ENCODE peak calls at places on chromosomes 6 and 20, in seven cellular contexts. H is IMR-90; V is adipocyte; B is effector memory CD4-positive, alpha-beta T cell; U is lower lobe of right lung; G is heart left ventricle; F is heart right ventricle. O is an unnamed sample.

GRCh38 chr6:52612336-52613096 is 35.7 kb upstream of the TRAM2 start:
- DNase-seq in H (peak; percentile 50), V (no peak), F (no peak), G (no peak), B (no peak), U (no peak), O (no peak)

GRCh38 chr6:154386848-154387717 is 30.5 kb upstream of the IPCEF1 start:
- DNase-seq in F (no peak), H (peak; percentile 97), G (no peak), B (no peak), V (peak; percentile 89), U (no peak), O (no peak)

GRCh38 chr6:32148289-32148688 is 3.5 kb downstream of the PRRT1 start:
- DNase-seq in H (no peak), U (no peak), B (no peak), V (no peak), F (no peak), G (no peak), O (no peak)

GRCh38 chr6:14880052-14880451 is 365.8 kb upstream of the JARID2 start:
- DNase-seq in H (no peak), U (no peak), B (no peak), F (no peak), V (no peak), G (no peak), O (no peak)

GRCh38 chr6:107968081-107968480 is 10.1 kb upstream of the SEC63 start:
- DNase-seq in F (no peak), V (no peak), U (no peak), H (no peak), G (no peak), B (no peak), O (no peak)

GRCh38 chr6:111712398-111712797 is 106.7 kb upstream of the TRAF3IP2 start:
- DNase-seq in U (no peak), F (peak; percentile 17), G (peak; percentile 50), V (peak; percentile 67), H (peak; percentile 95), B (peak; percentile 27), O (no peak)

GRCh38 chr20:21520702-21521595 is 7.1 kb upstream of the NKX2-2 start:
- DNase-seq in F (no peak), H (no peak), G (no peak), B (no peak), V (no peak), U (peak; percentile 30), O (no peak)

GRCh38 chr20:31869942-31870702 is at the start of the genes DUSP15 and TTLL9:
- DNase-seq in U (peak; percentile 61), F (peak; percentile 49), G (peak; percentile 43), V (peak; percentile 39), H (no peak), B (no peak), O (no peak)

GRCh38 chr6:98670045-98670746 is 164.2 kb upstream of the POU3F2 start:
- DNase-seq in H (no peak), U (no peak), V (no peak), F (no peak), G (no peak), B (no peak), O (no peak)

GRCh38 chr6:131948692-131949614 is 2.2 kb downstream of the CCN2 start:
- DNase-seq in H (peak; percentile 92), G (no peak), V (peak; percentile 73), F (no peak), B (no peak), U (no peak), O (no peak)

GRCh38 chr6:73134588-73134987 is 90.7 kb downstream of the KHDC1L start:
- DNase-seq in B (no peak), G (no peak), F (no peak), V (peak; percentile 20), H (peak; percentile 34), U (no peak), O (peak; percentile 7)

GRCh38 chr6:45650527-45651135 is 272.9 kb upstream of the SUPT3H start:
- DNase-seq in G (no peak), U (no peak), B (no peak), V (peak; percentile 51), H (peak; percentile 94), F (no peak), O (no peak)

GRCh38 chr6:81753709-81754678 is 1.5 kb upstream of the TENT5A start:
- DNase-seq in G (peak; percentile 89), V (peak; percentile 83), H (peak; percentile 59), U (peak; percentile 93), B (peak; percentile 60), F (peak; percentile 87), O (peak; percentile 48)

GRCh38 chr20:3655032-3655405 is 8.2 kb downstream of the GFRA4 start:
- DNase-seq in F (no peak), U (no peak), V (no peak), H (no peak), G (no peak), B (no peak), O (no peak)

GRCh38 chr20:46341374-46342044 is 33.2 kb upstream of the CDH22 start:
- DNase-seq in F (no peak), G (no peak), U (no peak), H (no peak), V (no peak), B (no peak), O (no peak)

GRCh38 chr6:124674042-124674441 is 288.2 kb upstream of the RNF217 start:
- DNase-seq in B (no peak), F (no peak), H (no peak), V (no peak), U (no peak), G (no peak), O (no peak)

GRCh38 chr6:124677874-124678273 is 284.4 kb upstream of the RNF217 start:
- DNase-seq in H (no peak), B (no peak), V (no peak), G (no peak), U (no peak), F (no peak), O (no peak)

GRCh38 chr6:124670801-124671200 is 291.4 kb upstream of the RNF217 start:
- DNase-seq in G (no peak), B (no peak), F (no peak), V (no peak), U (no peak), H (no peak), O (no peak)

GRCh38 chr6:124679392-124679791 is 282.8 kb upstream of the RNF217 start:
- DNase-seq in V (no peak), U (no peak), H (peak; percentile 1), G (no peak), B (no peak), F (no peak), O (no peak)

DNA sequence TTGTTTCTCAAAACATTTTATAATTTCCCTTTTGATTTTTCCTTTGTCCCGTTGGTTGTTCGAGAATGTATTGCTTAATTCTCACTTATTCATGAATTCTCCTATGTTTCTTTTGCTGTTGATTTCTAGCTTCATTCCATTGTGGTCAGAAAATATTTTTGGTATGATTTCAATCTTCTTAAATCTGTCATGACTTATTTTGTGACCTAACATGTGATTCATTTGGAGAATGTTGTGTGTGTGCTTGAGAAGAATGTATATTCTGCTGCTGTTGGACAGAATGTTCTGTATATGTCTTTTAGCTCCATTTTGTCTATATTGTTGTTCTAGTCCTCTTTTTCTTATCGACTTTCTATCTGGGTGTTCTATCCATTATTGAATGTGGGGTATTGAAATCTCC is 286.2 kb upstream of the RNF217 start:
- DNase-seq in V (peak; percentile 46), H (peak; percentile 42), G (no peak), U (no peak), F (no peak), B (no peak), O (no peak)
- H3K9me3 ChIP-seq in V (peaks cover 37% of the 10 kb centered on the region), H (peaks cover 10% of the 10 kb centered on the region), G (no peaks in the 10 kb centered on the region), U (peaks cover 17% of the 10 kb centered on the region), F (no peaks in the 10 kb centered on the region), B (no peaks in the 10 kb centered on the region), O (no peaks in the 10 kb centered on the region)

GRCh38 chr20:7025635-7026034 is 258.1 kb downstream of the BMP2 start:
- DNase-seq in F (no peak), B (no peak), G (no peak), H (no peak), V (no peak), U (no peak), O (no peak)

GRCh38 chr20:7029005-7029404 is 261.5 kb downstream of the BMP2 start:
- DNase-seq in F (no peak), V (no peak), B (no peak), G (no peak), U (no peak), H (no peak), O (no peak)

DNA sequence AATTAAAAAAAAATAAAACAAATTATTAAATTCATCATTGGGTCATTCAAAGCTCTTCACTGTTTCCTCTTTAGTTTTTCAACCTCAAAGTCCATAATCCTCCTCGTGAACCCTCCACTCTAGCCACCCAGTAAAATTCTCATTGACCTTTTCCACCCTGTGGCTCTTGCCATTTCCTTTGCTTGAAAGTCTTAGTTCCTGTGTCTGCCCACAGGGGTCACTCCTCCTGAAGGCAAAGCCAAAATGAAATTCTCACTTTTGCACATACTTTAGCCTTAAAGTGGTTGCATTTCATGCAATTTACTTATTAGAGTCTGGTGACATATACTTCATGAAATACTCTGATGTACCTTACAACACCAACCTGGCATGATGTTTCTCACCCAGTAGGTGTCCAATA is 263.7 kb downstream of the BMP2 start:
- DNase-seq in V (no peak), B (no peak), U (no peak), H (no peak), F (no peak), G (no peak), O (no peak)
- H3K9me3 ChIP-seq in V (no peaks in the 10 kb centered on the region), B (no peaks in the 10 kb centered on the region), U (no peaks in the 10 kb centered on the region), H (no peaks in the 10 kb centered on the region), F (no peaks in the 10 kb centered on the region), G (no peaks in the 10 kb centered on the region), O (no peaks in the 10 kb centered on the region)

DNA sequence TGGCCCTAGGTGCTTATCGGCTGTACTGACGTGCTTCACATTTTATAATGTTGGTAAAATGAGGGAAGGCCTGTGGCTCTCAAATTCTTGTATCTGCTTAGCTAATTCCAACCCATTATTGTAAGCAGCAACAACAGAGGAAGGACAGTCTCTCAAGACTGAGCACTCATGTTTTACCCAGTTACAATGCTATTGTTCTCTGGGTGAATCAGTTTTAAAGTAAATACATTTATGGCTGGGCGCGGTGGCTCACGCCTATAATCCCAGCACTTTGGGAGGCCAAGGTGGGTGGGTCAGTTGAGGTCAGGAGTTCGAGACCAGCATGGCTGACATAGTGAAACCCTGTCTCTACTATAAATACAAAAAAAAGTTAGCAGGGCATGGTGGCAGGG is 194.6 kb downstream of the PRKN start:
- DNase-seq in V (no peak), H (no peak), G (no peak), F (no peak), U (no peak), B (no peak), O (no peak)
- H3K9me3 ChIP-seq in V (no peaks in the 10 kb centered on the region), H (peaks cover 24% of the 10 kb centered on the region), G (no peaks in the 10 kb centered on the region), F (no peaks in the 10 kb centered on the region), U (no peaks in the 10 kb centered on the region), B (no peaks in the 10 kb centered on the region), O (no peaks in the 10 kb centered on the region)

GRCh38 chr20:56174416-56174815 is 74.1 kb upstream of the MC3R start:
- DNase-seq in U (no peak), G (no peak), H (no peak), V (no peak), B (no peak), F (no peak), O (no peak)

GRCh38 chr20:56179051-56179450 is 69.5 kb upstream of the MC3R start:
- DNase-seq in H (no peak), G (no peak), U (no peak), V (no peak), F (no peak), B (no peak), O (no peak)

GRCh38 chr20:56178219-56178618 is 70.3 kb upstream of the MC3R start:
- DNase-seq in F (no peak), U (no peak), G (no peak), B (no peak), V (no peak), H (no peak), O (no peak)

GRCh38 chr20:56171087-56172012 is 77.2 kb upstream of the MC3R start:
- DNase-seq in B (no peak), V (peak; percentile 5), F (no peak), H (no peak), G (no peak), U (no peak), O (no peak)

GRCh38 chr20:56175884-56176283 is 72.6 kb upstream of the MC3R start:
- DNase-seq in U (no peak), V (no peak), G (no peak), H (no peak), B (no peak), F (no peak), O (no peak)
- H3K9me3 ChIP-seq in U (no peaks in the 10 kb centered on the region), V (no peaks in the 10 kb centered on the region), G (no peaks in the 10 kb centered on the region), H (peaks cover 20% of the 10 kb centered on the region), B (no peaks in the 10 kb centered on the region), F (no peaks in the 10 kb centered on the region), O (no peaks in the 10 kb centered on the region)